ENCODE peak calls at places on chromosome 15, in four cellular contexts. O is left ventricle myocardium inferior, U is mucosa of descending colon, S is B cell. X is an unnamed sample.

GRCh38 chr15:100131321-100132224 is 210.2 kb downstream of the ADAMTS17 start:
- DNase-seq in O (peak; percentile 68), U (peak; percentile 60), S (no peak), X (no peak)

GRCh38 chr15:73674587-73674986 is 9.6 kb upstream of the CD276 start:
- DNase-seq in O (no peak), U (no peak), S (no peak), X (no peak)

GRCh38 chr15:73934281-73934680 is 8.0 kb downstream of the LOXL1 start:
- DNase-seq in O (no peak), U (no peak), S (no peak), X (no peak)

GRCh38 chr15:41999290-42000285 is 21.3 kb downstream of the PLA2G4E start:
- DNase-seq in O (no peak), U (no peak), S (no peak), X (no peak)

GRCh38 chr15:42137461-42138261 is 18.8 kb downstream of the PLA2G4F start:
- DNase-seq in O (no peak), U (no peak), S (no peak), X (peak; percentile 28)

GRCh38 chr15:90145259-90145658 is 43.0 kb upstream of the IDH2 start:
- DNase-seq in O (no peak), U (no peak), S (no peak), X (no peak)

GRCh38 chr15:32718822-32719716 is 1.3 kb downstream of the GREM1 start:
- DNase-seq in O (no peak), U (peak; percentile 50), S (peak; percentile 26), X (peak; percentile 62)

GRCh38 chr15:96354731-96355560 is 24.4 kb downstream of the NR2F2 start:
- DNase-seq in O (no peak), U (no peak), S (no peak), X (no peak)

GRCh38 chr15:45372032-45372995 is 6.0 kb downstream of the GATM start:
- DNase-seq in O (no peak), U (no peak), S (no peak), X (no peak)

GRCh38 chr15:56821721-56822425 is 88.6 kb upstream of the ZNF280D start:
- DNase-seq in O (peak; percentile 24), U (peak; percentile 77), S (no peak), X (peak; percentile 74)

GRCh38 chr15:99449514-99449913 is 116.3 kb upstream of the MEF2A start:
- DNase-seq in O (no peak), U (no peak), S (no peak), X (no peak)

GRCh38 chr15:49926731-49927130 is 192.3 kb downstream of the ATP8B4 start:
- DNase-seq in O (no peak), U (no peak), S (no peak), X (no peak)

GRCh38 chr15:78840661-78841060 is 29.4 kb upstream of the ADAMTS7 start:
- DNase-seq in O (no peak), U (no peak), S (peak; percentile 45), X (no peak)

GRCh38 chr15:60773255-60773654 is 294.3 kb upstream of the ICE2 start:
- DNase-seq in O (no peak), U (no peak), S (no peak), X (no peak)

GRCh38 chr15:95520511-95520910 is 810.0 kb upstream of the NR2F2 start:
- DNase-seq in O (no peak), U (no peak), S (no peak), X (no peak)

GRCh38 chr15:95561463-95561862 is 769.0 kb upstream of the NR2F2 start:
- DNase-seq in O (no peak), U (no peak), S (no peak), X (no peak)

GRCh38 chr15:41932939-41933725 is 39.2 kb downstream of the EHD4 start:
- DNase-seq in O (no peak), U (no peak), S (no peak), X (no peak)

GRCh38 chr15:92930776-92931175 is 30.7 kb downstream of the CHD2 start:
- DNase-seq in O (no peak), U (no peak), S (no peak), X (no peak)

GRCh38 chr15:70701891-70702568 is 61.3 kb downstream of the UACA start:
- DNase-seq in O (no peak), U (no peak), S (no peak), X (no peak)

GRCh38 chr15:44529864-44530604 is 6.9 kb upstream of the EIF3J start:
- DNase-seq in O (no peak), U (no peak), S (no peak), X (no peak)

GRCh38 chr15:70557506-70558258 is 205.7 kb downstream of the UACA start:
- DNase-seq in O (no peak), U (no peak), S (no peak), X (no peak)

GRCh38 chr15:90893175-90894090 is 9.1 kb downstream of the FES start:
- DNase-seq in O (no peak), U (no peak), S (no peak), X (no peak)

GRCh38 chr15:98121514-98121913 is 161.0 kb downstream of the ARRDC4 start:
- DNase-seq in O (no peak), U (no peak), S (no peak), X (no peak)

GRCh38 chr15:51499379-51499976 is 123.1 kb downstream of the DMXL2 start:
- DNase-seq in O (no peak), U (no peak), S (peak; percentile 14), X (no peak)

GRCh38 chr15:43878466-43878865 is 51.7 kb downstream of the WDR76 start:
- DNase-seq in O (no peak), U (no peak), S (no peak), X (no peak)

GRCh38 chr15:51731549-51732267 is 5.7 kb downstream of the LYSMD2 start:
- DNase-seq in O (no peak), U (peak; percentile 37), S (peak; percentile 77), X (no peak)

GRCh38 chr15:25811481-25811906 is 51.6 kb downstream of the ATP10A start:
- DNase-seq in O (no peak), U (no peak), S (no peak), X (no peak)

GRCh38 chr15:98889930-98890695 is 117.5 kb downstream of the PGPEP1L start:
- DNase-seq in O (no peak), U (no peak), S (no peak), X (no peak)

GRCh38 chr15:95303659-95304058 is 1026.8 kb upstream of the NR2F2 start:
- DNase-seq in O (no peak), U (no peak), S (no peak), X (no peak)

GRCh38 chr15:57213783-57214366 is 162.4 kb upstream of the CGNL1 start:
- DNase-seq in O (no peak), U (no peak), S (no peak), X (no peak)

GRCh38 chr15:63124506-63124905 is 2.8 kb downstream of the LACTB start:
- DNase-seq in O (no peak), U (no peak), S (no peak), X (no peak)

GRCh38 chr15:63126726-63127125 is 5.1 kb downstream of the LACTB start:
- DNase-seq in O (no peak), U (no peak), S (no peak), X (no peak)

GRCh38 chr15:63121382-63122001 is at the start of gene LACTB:
- DNase-seq in O (peak; percentile 89), U (peak; percentile 90), S (peak; percentile 89), X (peak; percentile 93)

GRCh38 chr15:63118854-63119253 is 2.8 kb upstream of the LACTB start:
- DNase-seq in O (no peak), U (no peak), S (no peak), X (no peak)

GRCh38 chr15:63122002-63122893 is 587 bp downstream of the LACTB start:
- DNase-seq in O (peak; percentile 80), U (peak; percentile 85), S (peak; percentile 84), X (peak; percentile 93)
- TF ChIP-seq CTCF in O (peak; percentile 45), U (peak; percentile 21), S (peak; percentile 12), X (no peak)

GRCh38 chr15:30991301-30992072 is at the start of gene MTMR10:
- DNase-seq in O (peak; percentile 78), U (peak; percentile 92), S (peak; percentile 95), X (peak; percentile 79)
- TF ChIP-seq CTCF in O (no peak), U (no peak), S (no peak), X (no peak)

GRCh38 chr15:63601727-63602185 is 4.6 kb downstream of the FBXL22 start:
- DNase-seq in O (no peak), U (peak; percentile 80), S (peak; percentile 34), X (no peak)

GRCh38 chr15:63602595-63602994 is 5.4 kb downstream of the FBXL22 start:
- DNase-seq in O (no peak), U (no peak), S (no peak), X (no peak)

GRCh38 chr15:63600001-63600645 is 2.9 kb downstream of the FBXL22 start:
- DNase-seq in O (no peak), U (no peak), S (peak; percentile 26), X (peak; percentile 75)

GRCh38 chr15:63600646-63601025 is 3.4 kb downstream of the FBXL22 start:
- DNase-seq in O (peak; percentile 88), U (peak; percentile 94), S (peak; percentile 97), X (peak; percentile 93)

DNA sequence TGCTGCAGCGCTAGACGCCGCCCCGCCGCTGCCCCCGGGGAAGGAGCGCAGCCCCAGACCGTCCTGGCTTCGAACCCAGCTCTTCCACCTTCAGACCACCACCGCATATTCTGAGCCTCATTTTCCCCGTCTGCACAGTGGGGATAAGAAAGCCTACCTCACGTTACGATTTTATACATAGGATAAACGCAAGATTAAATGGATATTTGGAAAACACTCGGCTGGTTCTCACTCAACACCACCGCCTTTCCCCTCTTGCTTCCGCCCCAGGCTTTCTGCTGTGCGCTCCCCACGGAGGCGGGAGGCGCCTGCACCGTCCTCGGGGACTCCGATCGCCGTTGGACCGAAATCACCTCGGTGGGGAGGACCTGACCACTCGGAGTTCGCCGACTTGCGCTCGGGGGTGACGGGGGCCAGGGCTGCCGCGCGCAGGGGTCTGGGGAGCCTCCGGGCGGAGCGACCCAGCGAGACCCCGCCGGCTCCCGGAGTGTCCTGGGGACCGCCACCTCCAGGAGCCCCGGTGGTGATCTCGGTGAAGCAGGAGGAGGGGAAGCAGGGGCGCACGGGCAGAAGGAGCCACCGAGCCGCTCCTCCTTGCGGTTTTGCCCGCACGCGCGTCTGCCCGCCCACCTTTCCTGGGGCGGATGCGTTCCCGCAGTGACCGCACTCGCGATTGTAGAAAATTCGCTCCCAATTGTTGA is 4.0 kb downstream of the FBXL22 start:
- DNase-seq in O (peak; percentile 32), U (peak; percentile 72), S (peak; percentile 57), X (peak; percentile 71)
- TF ChIP-seq CTCF in O (no peak), U (no peak), S (no peak), X (no peak)

GRCh38 chr15:40289140-40289775 is 6.4 kb upstream of the ANKRD63 start:
- DNase-seq in O (no peak), U (peak; percentile 84), S (no peak), X (no peak)
- TF ChIP-seq CTCF in O (peak; percentile 42), U (no peak), S (no peak), X (no peak)

GRCh38 chr15:88956263-88956662 is 43.1 kb upstream of the MFGE8 start:
- DNase-seq in O (no peak), U (no peak), S (no peak), X (no peak)

GRCh38 chr15:88949734-88950400 is 36.7 kb upstream of the MFGE8 start:
- DNase-seq in O (no peak), U (no peak), S (no peak), X (no peak)

GRCh38 chr15:88954431-88955277 is 41.5 kb upstream of the MFGE8 start:
- DNase-seq in O (peak; percentile 59), U (no peak), S (no peak), X (no peak)

GRCh38 chr15:88950600-88951160 is 37.5 kb upstream of the MFGE8 start:
- DNase-seq in O (no peak), U (no peak), S (no peak), X (no peak)
- TF ChIP-seq CTCF in O (no peak), U (no peak), S (no peak), X (no peak)

X was measured in sigmoid colon.